ENCODE peak calls at places on chromosomes 3 and 15, in seven cellular contexts. X is fibroblast of villous mesenchyme; Q is CD4-positive, CD25-positive, alpha-beta regulatory T cell; P is A549; E is fibroblast of mammary gland; U is NT2/D1; I is heart right ventricle. S is an unnamed sample.

GRCh38 chr15:70478251-70478990 is 284.9 kb downstream of the UACA start:
- DNase-seq in I (peak; percentile 29), Q (no peak), P (no peak), U (no peak), X (no peak), E (no peak), S (peak; percentile 94)

GRCh38 chr15:87597346-87598052 is 659.0 kb downstream of the NTRK3 start:
- DNase-seq in I (no peak), X (peak; percentile 26), U (no peak), Q (no peak), E (no peak), P (no peak), S (no peak)

GRCh38 chr15:59699810-59700431 is 10.8 kb upstream of the BNIP2 start:
- DNase-seq in I (no peak), Q (no peak), P (peak; percentile 39), X (no peak), E (peak; percentile 41), U (no peak), S (no peak)

GRCh38 chr15:100686725-100687488 is 84.5 kb downstream of the ASB7 start:
- DNase-seq in P (no peak), X (no peak), E (peak; percentile 91), Q (no peak), I (no peak), U (no peak), S (no peak)

GRCh38 chr15:61556037-61556648 is 327.0 kb upstream of the RORA start:
- DNase-seq in Q (no peak), I (no peak), U (no peak), P (no peak), X (peak; percentile 8), E (peak; percentile 55), S (no peak)

GRCh38 chr15:51108933-51109550 is 14.3 kb upstream of the TNFAIP8L3 start:
- DNase-seq in I (no peak), Q (no peak), P (no peak), X (peak; percentile 44), U (no peak), E (peak; percentile 93), S (no peak)

GRCh38 chr15:51736069-51736468 is 1.4 kb downstream of the LYSMD2 start:
- DNase-seq in E (no peak), X (no peak), U (no peak), P (no peak), Q (no peak), I (no peak), S (no peak)

GRCh38 chr3:178078933-178079332 is 457.3 kb upstream of the KCNMB2 start:
- DNase-seq in U (no peak), X (peak; percentile 53), I (no peak), P (no peak), Q (no peak), E (peak; percentile 68), S (no peak)

GRCh38 chr3:178525180-178525704 is 11.0 kb upstream of the KCNMB2 start:
- DNase-seq in Q (no peak), E (no peak), I (no peak), U (no peak), X (peak; percentile 48), P (no peak), S (no peak)

GRCh38 chr3:172069473-172069872 is 30.1 kb downstream of the FNDC3B start:
- DNase-seq in Q (no peak), I (no peak), X (no peak), P (no peak), E (no peak), U (no peak), S (no peak)

GRCh38 chr15:31398677-31399260 is 72.1 kb downstream of the KLF13 start:
- DNase-seq in E (no peak), I (no peak), U (no peak), P (no peak), X (no peak), Q (no peak), S (no peak)

S was measured in MM.1S.